ENCODE peak calls at places on chromosomes 2 and 18, in nine cellular contexts. One of them, this sample, is unnamed.

GRCh38 chr18:51054764-51055163 is 24.8 kb downstream of the SMAD4 start:
- DNase-seq in spleen: no peak
- DNase-seq in sigmoid colon: no peak
- DNase-seq in A549: no peak
- DNase-seq in vagina: no peak
- DNase-seq in IMR-90: peak
- DNase-seq in adrenal gland: no peak
- DNase-seq in endothelial cell of umbilical vein: no peak
- DNase-seq in ovary: no peak
- DNase-seq in this sample: no peak

GRCh38 chr18:57432765-57433400 is 2.3 kb upstream of the ONECUT2 start:
- DNase-seq in spleen: no peak
- DNase-seq in sigmoid colon: no peak
- DNase-seq in A549: no peak
- DNase-seq in vagina: no peak
- DNase-seq in IMR-90: no peak
- DNase-seq in adrenal gland: no peak
- DNase-seq in endothelial cell of umbilical vein: no peak
- DNase-seq in ovary: no peak
- DNase-seq in this sample: no peak

GRCh38 chr2:238790126-238790820 is 57.6 kb upstream of the TWIST2 start:
- DNase-seq in spleen: no peak
- DNase-seq in sigmoid colon: no peak
- DNase-seq in A549: no peak
- DNase-seq in vagina: no peak
- DNase-seq in IMR-90: no peak
- DNase-seq in adrenal gland: no peak
- DNase-seq in endothelial cell of umbilical vein: no peak
- DNase-seq in ovary: no peak
- DNase-seq in this sample: no peak

GRCh38 chr2:203396667-203397066 is 68.5 kb downstream of the ABI2 start:
- DNase-seq in spleen: no peak
- DNase-seq in sigmoid colon: no peak
- DNase-seq in A549: peak
- DNase-seq in vagina: no peak
- DNase-seq in IMR-90: no peak
- DNase-seq in adrenal gland: no peak
- DNase-seq in endothelial cell of umbilical vein: no peak
- DNase-seq in ovary: no peak
- DNase-seq in this sample: no peak

GRCh38 chr2:202023198-202023903 is 10.3 kb upstream of the FZD7 start:
- DNase-seq in spleen: no peak
- DNase-seq in sigmoid colon: no peak
- DNase-seq in A549: no peak
- DNase-seq in vagina: no peak
- DNase-seq in IMR-90: no peak
- DNase-seq in adrenal gland: no peak
- DNase-seq in endothelial cell of umbilical vein: no peak
- DNase-seq in ovary: no peak
- DNase-seq in this sample: no peak

GRCh38 chr2:231017250-231017636 is 20.1 kb upstream of the C2orf72 start:
- DNase-seq in spleen: no peak
- DNase-seq in sigmoid colon: no peak
- DNase-seq in A549: peak
- DNase-seq in vagina: no peak
- DNase-seq in IMR-90: no peak
- DNase-seq in adrenal gland: no peak
- DNase-seq in endothelial cell of umbilical vein: no peak
- DNase-seq in ovary: no peak
- DNase-seq in this sample: no peak

GRCh38 chr2:4780679-4781078 is 911.5 kb upstream of the SOX11 start:
- DNase-seq in spleen: no peak
- DNase-seq in sigmoid colon: no peak
- DNase-seq in A549: no peak
- DNase-seq in vagina: no peak
- DNase-seq in IMR-90: no peak
- DNase-seq in adrenal gland: no peak
- DNase-seq in endothelial cell of umbilical vein: no peak
- DNase-seq in ovary: no peak
- DNase-seq in this sample: no peak

GRCh38 chr18:8721716-8722115 is 16.4 kb downstream of the MTCL1 start:
- DNase-seq in spleen: no peak
- DNase-seq in sigmoid colon: no peak
- DNase-seq in A549: peak
- DNase-seq in vagina: no peak
- DNase-seq in IMR-90: peak
- DNase-seq in adrenal gland: no peak
- DNase-seq in endothelial cell of umbilical vein: no peak
- DNase-seq in ovary: no peak
- DNase-seq in this sample: no peak

GRCh38 chr2:147026261-147026660 is 818.6 kb upstream of the ACVR2A start:
- DNase-seq in spleen: no peak
- DNase-seq in sigmoid colon: no peak
- DNase-seq in A549: no peak
- DNase-seq in vagina: no peak
- DNase-seq in IMR-90: no peak
- DNase-seq in adrenal gland: no peak
- DNase-seq in endothelial cell of umbilical vein: no peak
- DNase-seq in ovary: no peak
- DNase-seq in this sample: no peak

GRCh38 chr2:224309216-224309615 is 92.7 kb downstream of the FAM124B start:
- DNase-seq in spleen: no peak
- DNase-seq in sigmoid colon: no peak
- DNase-seq in A549: no peak
- DNase-seq in vagina: no peak
- DNase-seq in IMR-90: no peak
- DNase-seq in adrenal gland: no peak
- DNase-seq in endothelial cell of umbilical vein: no peak
- DNase-seq in ovary: no peak
- DNase-seq in this sample: no peak

GRCh38 chr2:79782540-79782939 is 269.7 kb downstream of the CTNNA2 start:
- DNase-seq in spleen: no peak
- DNase-seq in sigmoid colon: no peak
- DNase-seq in A549: no peak
- DNase-seq in vagina: no peak
- DNase-seq in IMR-90: no peak
- DNase-seq in adrenal gland: no peak
- DNase-seq in endothelial cell of umbilical vein: no peak
- DNase-seq in ovary: no peak
- DNase-seq in this sample: no peak

GRCh38 chr2:21779786-21780185 is 656.0 kb downstream of the TDRD15 start:
- DNase-seq in spleen: no peak
- DNase-seq in sigmoid colon: no peak
- DNase-seq in A549: no peak
- DNase-seq in vagina: no peak
- DNase-seq in IMR-90: peak
- DNase-seq in adrenal gland: no peak
- DNase-seq in endothelial cell of umbilical vein: no peak
- DNase-seq in ovary: no peak
- DNase-seq in this sample: no peak

GRCh38 chr2:42359894-42360483 is 1.0 kb downstream of the COX7A2L start:
- DNase-seq in spleen: no peak
- DNase-seq in sigmoid colon: no peak
- DNase-seq in A549: no peak
- DNase-seq in vagina: no peak
- DNase-seq in IMR-90: peak
- DNase-seq in adrenal gland: no peak
- DNase-seq in endothelial cell of umbilical vein: peak
- DNase-seq in ovary: no peak
- DNase-seq in this sample: no peak

GRCh38 chr18:2901405-2901989 is 54.7 kb downstream of the EMILIN2 start:
- DNase-seq in spleen: no peak
- DNase-seq in sigmoid colon: no peak
- DNase-seq in A549: no peak
- DNase-seq in vagina: no peak
- DNase-seq in IMR-90: peak
- DNase-seq in adrenal gland: peak
- DNase-seq in endothelial cell of umbilical vein: no peak
- DNase-seq in ovary: no peak
- DNase-seq in this sample: no peak

GRCh38 chr18:30992231-30992630 is 50.3 kb downstream of the DSC3 start:
- DNase-seq in spleen: no peak
- DNase-seq in sigmoid colon: no peak
- DNase-seq in A549: no peak
- DNase-seq in vagina: no peak
- DNase-seq in IMR-90: no peak
- DNase-seq in adrenal gland: no peak
- DNase-seq in endothelial cell of umbilical vein: no peak
- DNase-seq in ovary: no peak
- DNase-seq in this sample: no peak

GRCh38 chr2:150255528-150255927 is 231.9 kb downstream of the RND3 start:
- DNase-seq in spleen: no peak
- DNase-seq in sigmoid colon: no peak
- DNase-seq in A549: no peak
- DNase-seq in vagina: no peak
- DNase-seq in IMR-90: peak
- DNase-seq in adrenal gland: no peak
- DNase-seq in endothelial cell of umbilical vein: peak
- DNase-seq in ovary: no peak
- DNase-seq in this sample: no peak

GRCh38 chr18:34431012-34431411 is 206.3 kb upstream of the NOL4 start:
- DNase-seq in spleen: no peak
- DNase-seq in sigmoid colon: no peak
- DNase-seq in A549: no peak
- DNase-seq in vagina: no peak
- DNase-seq in IMR-90: no peak
- DNase-seq in adrenal gland: no peak
- DNase-seq in endothelial cell of umbilical vein: no peak
- DNase-seq in ovary: no peak
- DNase-seq in this sample: no peak

GRCh38 chr2:150142561-150142960 is 344.9 kb downstream of the RND3 start:
- DNase-seq in spleen: no peak
- DNase-seq in sigmoid colon: no peak
- DNase-seq in A549: peak
- DNase-seq in vagina: no peak
- DNase-seq in IMR-90: peak
- DNase-seq in adrenal gland: no peak
- DNase-seq in endothelial cell of umbilical vein: peak
- DNase-seq in ovary: no peak
- DNase-seq in this sample: no peak

DNA sequence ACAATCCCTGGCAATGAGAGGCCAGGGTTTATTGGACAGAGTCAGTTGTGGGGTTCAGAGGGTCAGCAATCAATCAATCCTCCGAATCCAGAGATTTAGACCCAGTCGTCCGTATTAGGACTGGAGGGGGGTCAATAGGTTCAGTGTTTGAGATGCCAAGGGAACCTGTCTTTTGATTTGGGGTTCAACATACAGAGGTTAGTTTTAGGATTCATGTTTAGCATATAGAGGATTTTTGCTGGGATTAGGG is 292 bp downstream of the GMPPA start:
- DNase-seq in spleen: no peak
- DNase-seq in sigmoid colon: no peak
- DNase-seq in A549: no peak
- DNase-seq in vagina: no peak
- DNase-seq in IMR-90: no peak
- DNase-seq in adrenal gland: no peak
- DNase-seq in endothelial cell of umbilical vein: no peak
- DNase-seq in ovary: no peak
- DNase-seq in this sample: no peak
- TF ChIP-seq POLR2A in spleen: no peak
- TF ChIP-seq POLR2A in sigmoid colon: no peak
- TF ChIP-seq POLR2A in A549: no peak
- TF ChIP-seq POLR2A in vagina: no peak
- TF ChIP-seq POLR2A in IMR-90: no peak
- TF ChIP-seq POLR2A in adrenal gland: no peak
- TF ChIP-seq POLR2A in endothelial cell of umbilical vein: no peak
- TF ChIP-seq POLR2A in ovary: no peak
- TF ChIP-seq POLR2A in this sample: no peak

GRCh38 chr18:76476665-76477561 is 18.1 kb downstream of the ZNF516 start:
- DNase-seq in spleen: no peak
- DNase-seq in sigmoid colon: no peak
- DNase-seq in A549: peak
- DNase-seq in vagina: no peak
- DNase-seq in IMR-90: peak
- DNase-seq in adrenal gland: no peak
- DNase-seq in endothelial cell of umbilical vein: peak
- DNase-seq in ovary: no peak
- DNase-seq in this sample: no peak
- H3K4me3 ChIP-seq in spleen: peak
- H3K4me3 ChIP-seq in sigmoid colon: peak
- H3K4me3 ChIP-seq in A549: peak
- H3K4me3 ChIP-seq in vagina: peak
- H3K4me3 ChIP-seq in IMR-90: peak
- H3K4me3 ChIP-seq in adrenal gland: peak
- H3K4me3 ChIP-seq in endothelial cell of umbilical vein: peak
- H3K4me3 ChIP-seq in ovary: peak
- H3K4me3 ChIP-seq in this sample: no peak

DNA sequence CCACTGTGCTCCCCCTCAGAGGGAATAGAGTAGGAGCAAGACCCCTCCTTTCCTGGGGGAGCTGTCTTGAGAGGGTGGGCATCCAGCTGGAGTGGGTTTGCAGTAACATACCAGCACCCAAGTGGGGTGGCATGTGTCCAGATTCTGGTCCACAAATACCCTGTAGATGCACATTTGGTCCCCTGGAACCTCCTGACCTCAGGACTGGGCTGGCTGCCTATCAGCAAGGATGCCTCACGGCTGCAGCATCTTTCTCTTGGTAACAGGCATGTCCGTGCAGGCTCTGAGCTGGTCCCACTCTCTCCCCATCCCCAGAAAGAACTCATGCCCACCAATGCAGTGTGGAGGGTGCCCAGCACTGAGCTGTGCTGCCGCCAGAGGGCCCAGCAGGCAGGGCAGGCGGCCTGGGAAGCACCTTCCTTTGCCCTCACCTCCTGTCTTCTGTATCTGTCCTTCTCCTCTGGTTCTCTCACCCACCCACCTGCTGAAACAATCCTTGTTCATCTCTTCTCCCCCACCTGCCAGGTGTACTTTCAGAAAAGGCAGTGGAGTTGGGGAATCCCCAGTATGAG is 47.4 kb downstream of the ITGB1BP1 start:
- DNase-seq in spleen: no peak
- DNase-seq in sigmoid colon: no peak
- DNase-seq in A549: no peak
- DNase-seq in vagina: no peak
- DNase-seq in IMR-90: no peak
- DNase-seq in adrenal gland: no peak
- DNase-seq in endothelial cell of umbilical vein: no peak
- DNase-seq in ovary: no peak
- DNase-seq in this sample: no peak
- TF ChIP-seq CTCF in spleen: no peak
- TF ChIP-seq CTCF in sigmoid colon: no peak
- TF ChIP-seq CTCF in A549: no peak
- TF ChIP-seq CTCF in vagina: no peak
- TF ChIP-seq CTCF in IMR-90: no peak
- TF ChIP-seq CTCF in adrenal gland: no peak
- TF ChIP-seq CTCF in endothelial cell of umbilical vein: no peak
- TF ChIP-seq CTCF in ovary: no peak
- TF ChIP-seq CTCF in this sample: no peak

DNA sequence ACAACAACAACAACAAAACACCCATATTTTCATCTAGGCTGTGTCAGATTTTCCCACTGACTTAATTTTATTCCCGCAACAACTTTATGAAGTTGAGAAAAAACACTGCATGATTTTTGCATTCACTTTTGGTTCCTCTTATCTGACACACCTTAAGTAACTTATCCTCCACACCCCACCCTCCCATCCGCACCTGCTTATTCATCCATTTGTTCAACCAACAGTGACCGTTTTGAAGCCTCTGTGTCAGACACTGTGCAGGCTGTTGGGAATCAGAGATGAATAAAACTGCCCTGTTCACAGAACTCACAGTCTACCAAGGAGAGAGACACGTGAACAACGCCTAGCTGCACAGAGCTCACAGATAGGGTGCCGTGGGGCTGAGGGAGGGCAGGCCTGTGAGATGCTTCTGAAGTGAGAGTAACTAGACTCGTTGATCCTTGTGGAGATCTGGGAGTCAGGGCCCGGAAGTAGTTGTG is 7.4 kb downstream of the CNNM4 start:
- DNase-seq in spleen: no peak
- DNase-seq in sigmoid colon: no peak
- DNase-seq in A549: no peak
- DNase-seq in vagina: no peak
- DNase-seq in IMR-90: no peak
- DNase-seq in adrenal gland: no peak
- DNase-seq in endothelial cell of umbilical vein: no peak
- DNase-seq in ovary: no peak
- DNase-seq in this sample: no peak
- TF ChIP-seq POLR2A in spleen: no peak
- TF ChIP-seq POLR2A in sigmoid colon: no peak
- TF ChIP-seq POLR2A in A549: no peak
- TF ChIP-seq POLR2A in vagina: no peak
- TF ChIP-seq POLR2A in IMR-90: no peak
- TF ChIP-seq POLR2A in adrenal gland: no peak
- TF ChIP-seq POLR2A in endothelial cell of umbilical vein: no peak
- TF ChIP-seq POLR2A in ovary: no peak
- TF ChIP-seq POLR2A in this sample: no peak